ENCODE peak calls at places on chromosomes 4 and X, in ten cellular contexts. W, D, J, Y, R, A, X, T, F and M are unnamed samples.
A peak's percentile ranks its signal among the peaks of the same experiment; 100 is the strongest.

GRCh38 chr4:145734576-145735329 is 54.8 kb downstream of the C4orf51 start:
- DNase-seq in W (peak; percentile 91), D (peak; percentile 36), J (no peak), Y (no peak), R (peak; percentile 23), A (no peak), X (no peak), T (peak; percentile 94), F (no peak), M (peak; percentile 21)

GRCh38 chr4:37828843-37829242 is 2.4 kb downstream of the PGM2 start:
- DNase-seq in W (no peak), D (no peak), J (no peak), Y (no peak), R (no peak), A (no peak), X (no peak), T (no peak), F (no peak), M (no peak)

GRCh38 chr4:76559236-76560071 is 124.4 kb downstream of the SHROOM3 start:
- DNase-seq in W (no peak), D (no peak), J (no peak), Y (no peak), R (no peak), A (no peak), X (no peak), T (no peak), F (no peak), M (no peak)

GRCh38 chr4:2303686-2304320 is 41.9 kb upstream of the MXD4 start:
- DNase-seq in W (no peak), D (no peak), J (peak; percentile 8), Y (no peak), R (no peak), A (no peak), X (no peak), T (peak; percentile 7), F (no peak), M (no peak)

GRCh38 chrX:15946783-15947550 is 92.4 kb upstream of the AP1S2 start:
- DNase-seq in W (no peak), D (no peak), J (no peak), Y (no peak), R (no peak), A (no peak), X (no peak), T (no peak), F (no peak), M (no peak)

GRCh38 chr4:173500841-173501591 is 29.0 kb downstream of the HAND2 start:
- DNase-seq in W (no peak), D (no peak), J (no peak), Y (no peak), R (no peak), A (no peak), X (no peak), T (no peak), F (peak; percentile 35), M (no peak)

GRCh38 chrX:1435241-1435900 is 17.3 kb downstream of the ASMTL start:
- DNase-seq in W (no peak), D (no peak), J (no peak), Y (no peak), R (no peak), A (no peak), X (peak; percentile 2), T (no peak), F (no peak), M (no peak)

GRCh38 chrX:11380187-11380586 is 87.0 kb downstream of the AMELX start:
- DNase-seq in W (no peak), D (no peak), J (no peak), Y (no peak), R (no peak), A (no peak), X (no peak), T (no peak), F (no peak), M (no peak)

GRCh38 chrX:43971966-43972961 is 926 bp downstream of the NDP start:
- DNase-seq in W (no peak), D (no peak), J (no peak), Y (no peak), R (no peak), A (no peak), X (no peak), T (no peak), F (no peak), M (no peak)

GRCh38 chrX:45807572-45808425 is 607.1 kb upstream of the DIPK2B start:
- DNase-seq in W (no peak), D (no peak), J (no peak), Y (peak; percentile 9), R (no peak), A (no peak), X (no peak), T (no peak), F (no peak), M (no peak)

GRCh38 chrX:119062750-119063374 is 9.9 kb upstream of the CT47C1 start:
- DNase-seq in W (no peak), D (no peak), J (no peak), Y (peak; percentile 14), R (no peak), A (no peak), X (no peak), T (no peak), F (no peak), M (no peak)

GRCh38 chr4:72209600-72209999 is 177.8 kb downstream of the NPFFR2 start:
- DNase-seq in W (no peak), D (no peak), J (no peak), Y (no peak), R (no peak), A (no peak), X (no peak), T (no peak), F (no peak), M (no peak)

GRCh38 chr4:6424425-6424824 is 48.0 kb downstream of the PPP2R2C start:
- DNase-seq in W (no peak), D (no peak), J (no peak), Y (no peak), R (no peak), A (no peak), X (no peak), T (no peak), F (no peak), M (no peak)

GRCh38 chrX:114344756-114345155 is 239.1 kb upstream of the HTR2C start:
- DNase-seq in W (no peak), D (peak; percentile 3), J (no peak), Y (peak; percentile 61), R (no peak), A (peak; percentile 24), X (no peak), T (no peak), F (no peak), M (no peak)

GRCh38 chr4:48296330-48296729 is 26.7 kb upstream of the TEC start:
- DNase-seq in W (no peak), D (no peak), J (no peak), Y (no peak), R (no peak), A (no peak), X (no peak), T (no peak), F (no peak), M (no peak)

GRCh38 chr4:136664988-136665387 is 867.3 kb downstream of the PCDH18 start:
- DNase-seq in W (no peak), D (no peak), J (no peak), Y (no peak), R (no peak), A (no peak), X (no peak), T (no peak), F (no peak), M (no peak)

GRCh38 chr4:140103676-140104075 is 50.3 kb downstream of the MAML3 start:
- DNase-seq in W (no peak), D (no peak), J (no peak), Y (no peak), R (no peak), A (no peak), X (no peak), T (no peak), F (no peak), M (peak; percentile 43)

GRCh38 chr4:6974138-6974848 is 64.7 kb downstream of the TBC1D14 start:
- DNase-seq in W (peak; percentile 84), D (peak; percentile 81), J (peak; percentile 85), Y (peak; percentile 87), R (peak; percentile 78), A (peak; percentile 80), X (peak; percentile 79), T (peak; percentile 77), F (peak; percentile 79), M (no peak)

DNA sequence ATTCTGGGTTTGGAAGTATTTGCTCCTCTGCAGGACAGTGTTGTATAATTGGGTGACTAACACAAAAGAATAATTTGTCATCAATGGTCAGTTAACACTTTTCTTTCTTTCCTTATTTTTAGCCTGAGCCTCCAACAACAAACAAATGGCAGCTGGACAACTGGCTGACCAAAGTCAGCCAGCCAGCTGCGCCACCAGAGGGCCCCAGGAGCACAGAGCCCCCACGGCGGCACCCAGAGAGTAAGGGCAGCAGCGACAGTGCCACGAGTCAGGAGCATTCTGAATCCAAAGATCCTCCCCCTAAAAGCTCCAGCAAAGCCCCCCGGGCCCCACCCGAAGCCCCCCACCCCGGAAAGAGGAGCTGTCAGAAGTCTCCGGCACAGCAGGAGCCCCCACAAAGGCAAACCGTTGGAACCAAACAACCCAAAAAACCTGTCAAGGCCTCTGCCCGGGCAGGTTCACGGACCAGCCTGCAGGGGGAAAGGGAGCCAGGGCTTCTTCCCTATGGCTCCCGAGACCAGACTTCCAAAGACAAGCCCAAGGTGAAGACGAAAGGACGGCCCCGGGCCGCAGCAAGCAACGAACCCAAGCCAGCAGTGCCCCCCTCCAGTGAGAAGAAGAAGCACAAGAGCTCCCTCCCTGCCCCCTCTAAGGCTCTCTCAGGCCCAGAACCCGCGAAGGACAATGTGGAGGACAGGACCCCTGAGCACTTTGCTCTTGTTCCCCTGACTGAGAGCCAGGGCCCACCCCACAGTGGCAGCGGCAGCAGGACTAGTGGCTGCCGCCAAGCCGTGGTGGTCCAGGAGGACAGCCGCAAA is 106.0 kb downstream of the KLHL8 start:
- DNase-seq in W (no peak), D (no peak), J (no peak), Y (no peak), R (no peak), A (no peak), X (no peak), T (no peak), F (peak; percentile 39), M (no peak)
- TF ChIP-seq CTCF in W (no peak), D (peak; percentile 19), J (no peak), Y (peak; percentile 5), R (no peak), A (no peak), X (peak; percentile 55), T (no peak), F (peak; percentile 26), M (peak; percentile 24)

GRCh38 chrX:38871129-38872029 is 70.1 kb downstream of the MID1IP1 start:
- DNase-seq in W (no peak), D (no peak), J (no peak), Y (no peak), R (no peak), A (no peak), X (no peak), T (no peak), F (no peak), M (no peak)
- H3K4me3 ChIP-seq in W (no peak overlapping the region), D (no peak overlapping the region), J (no peak overlapping the region), Y (no peak overlapping the region), R (no peak overlapping the region), A (no peak overlapping the region), X (no peak overlapping the region), T (no peak overlapping the region), F (no peak overlapping the region), M (no peak overlapping the region)

GRCh38 chr4:4390521-4391240 is 3.8 kb downstream of the NSG1 start:
- DNase-seq in W (no peak), D (no peak), J (no peak), Y (no peak), R (no peak), A (no peak), X (no peak), T (no peak), F (no peak), M (no peak)
- H3K27me3 ChIP-seq in W (peaks cover under 1% of the 10 kb centered on the region), D (peaks cover 13% of the 10 kb centered on the region), J (no peaks in the 10 kb centered on the region), Y (peaks cover 76% of the 10 kb centered on the region), R (peaks cover 50% of the 10 kb centered on the region), A (peaks cover 20% of the 10 kb centered on the region), X (peaks cover 99% of the 10 kb centered on the region), T (peaks cover 52% of the 10 kb centered on the region), F (peaks cover 32% of the 10 kb centered on the region), M (no peaks in the 10 kb centered on the region)

GRCh38 chr4:150209140-150209829 is 131.0 kb downstream of the DCLK2 start:
- DNase-seq in W (peak; percentile 55), D (peak; percentile 41), J (peak; percentile 56), Y (peak; percentile 74), R (peak; percentile 41), A (peak; percentile 59), X (peak; percentile 68), T (no peak), F (peak; percentile 60), M (no peak)
- TF ChIP-seq CTCF in W (peak; percentile 43), D (peak; percentile 65), J (no peak), Y (peak; percentile 76), R (no peak), A (peak; percentile 71), X (peak; percentile 75), T (no peak), F (peak; percentile 71), M (peak; percentile 64)